ENCODE peak calls at places on chromosomes 11 and 22, in four cellular contexts. One of them, this sample, is unnamed.

GRCh38 chr11:45332486-45332934 is 46.4 kb upstream of the SYT13 start:
- DNase-seq in endodermal cell: peak
- DNase-seq in OCI-LY7: peak
- DNase-seq in brain microvascular endothelial cell: peak
- DNase-seq in this sample: peak

GRCh38 chr22:20782601-20783299 is 8.8 kb downstream of the SERPIND1 start:
- DNase-seq in endodermal cell: no peak
- DNase-seq in OCI-LY7: no peak
- DNase-seq in brain microvascular endothelial cell: no peak
- DNase-seq in this sample: no peak

GRCh38 chr11:68369756-68370155 is 57.4 kb downstream of the LRP5 start:
- DNase-seq in endodermal cell: no peak
- DNase-seq in OCI-LY7: no peak
- DNase-seq in brain microvascular endothelial cell: no peak
- DNase-seq in this sample: no peak

GRCh38 chr11:77658213-77659013 is 20.8 kb upstream of the CLNS1A start:
- DNase-seq in endodermal cell: no peak
- DNase-seq in OCI-LY7: no peak
- DNase-seq in brain microvascular endothelial cell: no peak
- DNase-seq in this sample: no peak

GRCh38 chr11:65163684-65164083 is 6.3 kb upstream of the SPDYC start:
- DNase-seq in endodermal cell: no peak
- DNase-seq in OCI-LY7: no peak
- DNase-seq in brain microvascular endothelial cell: no peak
- DNase-seq in this sample: no peak

GRCh38 chr11:62665630-62666258 is 632 bp downstream of the CSKMT start:
- DNase-seq in endodermal cell: peak
- DNase-seq in OCI-LY7: peak
- DNase-seq in brain microvascular endothelial cell: peak
- DNase-seq in this sample: peak

GRCh38 chr11:18721576-18722292 is 4.3 kb downstream of the IGSF22 start:
- DNase-seq in endodermal cell: peak
- DNase-seq in OCI-LY7: peak
- DNase-seq in brain microvascular endothelial cell: peak
- DNase-seq in this sample: peak

GRCh38 chr11:36077886-36078685 is 134.2 kb downstream of the LDLRAD3 start:
- DNase-seq in endodermal cell: no peak
- DNase-seq in OCI-LY7: no peak
- DNase-seq in brain microvascular endothelial cell: no peak
- DNase-seq in this sample: no peak

DNA sequence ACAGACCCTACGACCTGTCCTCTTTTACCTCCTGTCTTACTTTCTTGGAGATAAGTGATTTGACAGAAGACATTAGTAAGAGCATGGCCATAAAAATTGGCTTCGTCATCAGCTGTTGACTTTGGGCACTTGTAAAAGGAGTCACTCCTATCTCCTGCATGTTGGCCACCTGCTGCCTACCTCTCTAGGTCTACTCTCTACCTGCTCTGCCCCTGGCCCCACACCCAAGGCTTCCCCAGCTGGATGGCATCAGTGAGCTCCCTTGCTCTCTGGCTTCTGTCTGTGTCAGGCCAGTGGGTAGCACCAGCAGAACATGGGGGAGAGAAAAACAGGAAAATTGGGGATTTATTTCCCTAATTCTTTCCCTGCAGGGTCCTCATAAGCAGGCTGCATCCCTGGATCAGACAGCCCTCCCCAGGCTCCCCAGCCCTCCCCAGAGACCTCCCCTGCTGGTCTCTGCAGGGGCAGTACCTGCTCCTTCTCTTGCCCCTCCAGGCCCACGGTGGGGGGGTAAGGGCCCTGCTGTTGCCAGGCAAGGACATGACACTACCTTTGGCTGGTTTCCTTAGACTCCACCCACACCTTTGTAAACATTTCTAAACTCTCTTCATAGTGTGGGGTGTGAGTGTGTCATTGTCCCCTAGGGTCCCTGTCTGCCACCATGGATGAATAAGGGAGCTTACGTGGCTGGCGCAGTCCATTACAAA is 157.0 kb upstream of the NECTIN1 start:
- DNase-seq in endodermal cell: no peak
- DNase-seq in OCI-LY7: no peak
- DNase-seq in brain microvascular endothelial cell: no peak
- DNase-seq in this sample: no peak
- TF ChIP-seq CTCF in endodermal cell: no peak
- TF ChIP-seq CTCF in OCI-LY7: no peak
- TF ChIP-seq CTCF in brain microvascular endothelial cell: no peak
- TF ChIP-seq CTCF in this sample: no peak

GRCh38 chr22:38469306-38469781 is 1.4 kb downstream of the KDELR3 start:
- DNase-seq in endodermal cell: no peak
- DNase-seq in OCI-LY7: no peak
- DNase-seq in brain microvascular endothelial cell: no peak
- DNase-seq in this sample: no peak
- H3K27ac ChIP-seq in endodermal cell: no peak
- H3K27ac ChIP-seq in OCI-LY7: no peak
- H3K27ac ChIP-seq in brain microvascular endothelial cell: no peak
- H3K27ac ChIP-seq in this sample: peak

GRCh38 chr11:85913486-85913885 is 58.3 kb downstream of the CCDC83 start:
- DNase-seq in endodermal cell: no peak
- DNase-seq in OCI-LY7: no peak
- DNase-seq in brain microvascular endothelial cell: no peak
- DNase-seq in this sample: no peak
- TF ChIP-seq CTCF in endodermal cell: no peak
- TF ChIP-seq CTCF in OCI-LY7: no peak
- TF ChIP-seq CTCF in brain microvascular endothelial cell: no peak
- TF ChIP-seq CTCF in this sample: no peak

GRCh38 chr11:94675239-94675638 is 92.9 kb upstream of the AMOTL1 start:
- DNase-seq in endodermal cell: no peak
- DNase-seq in OCI-LY7: no peak
- DNase-seq in brain microvascular endothelial cell: no peak
- DNase-seq in this sample: peak

GRCh38 chr11:94676769-94677168 is 91.4 kb upstream of the AMOTL1 start:
- DNase-seq in endodermal cell: no peak
- DNase-seq in OCI-LY7: no peak
- DNase-seq in brain microvascular endothelial cell: no peak
- DNase-seq in this sample: no peak

GRCh38 chr11:94673353-94673752 is 94.8 kb upstream of the AMOTL1 start:
- DNase-seq in endodermal cell: no peak
- DNase-seq in OCI-LY7: no peak
- DNase-seq in brain microvascular endothelial cell: no peak
- DNase-seq in this sample: no peak

GRCh38 chr11:94674005-94674491 is 94.1 kb upstream of the AMOTL1 start:
- DNase-seq in endodermal cell: no peak
- DNase-seq in OCI-LY7: no peak
- DNase-seq in brain microvascular endothelial cell: no peak
- DNase-seq in this sample: peak

GRCh38 chr11:94675788-94676187 is 92.4 kb upstream of the AMOTL1 start:
- DNase-seq in endodermal cell: no peak
- DNase-seq in OCI-LY7: no peak
- DNase-seq in brain microvascular endothelial cell: no peak
- DNase-seq in this sample: no peak
- H3K27ac ChIP-seq in endodermal cell: no peak
- H3K27ac ChIP-seq in OCI-LY7: no peak
- H3K27ac ChIP-seq in brain microvascular endothelial cell: no peak
- H3K27ac ChIP-seq in this sample: no peak

GRCh38 chr11:64015510-64015909 is 20.2 kb upstream of the FLRT1 start:
- DNase-seq in endodermal cell: no peak
- DNase-seq in OCI-LY7: no peak
- DNase-seq in brain microvascular endothelial cell: no peak
- DNase-seq in this sample: no peak

GRCh38 chr11:64015935-64016468 is 19.7 kb upstream of the FLRT1 start:
- DNase-seq in endodermal cell: no peak
- DNase-seq in OCI-LY7: no peak
- DNase-seq in brain microvascular endothelial cell: no peak
- DNase-seq in this sample: no peak

GRCh38 chr11:64016512-64016911 is 19.2 kb upstream of the FLRT1 start:
- DNase-seq in endodermal cell: no peak
- DNase-seq in OCI-LY7: no peak
- DNase-seq in brain microvascular endothelial cell: no peak
- DNase-seq in this sample: no peak

GRCh38 chr11:64013141-64013896 is 22.4 kb upstream of the FLRT1 start:
- DNase-seq in endodermal cell: no peak
- DNase-seq in OCI-LY7: no peak
- DNase-seq in brain microvascular endothelial cell: no peak
- DNase-seq in this sample: no peak

DNA sequence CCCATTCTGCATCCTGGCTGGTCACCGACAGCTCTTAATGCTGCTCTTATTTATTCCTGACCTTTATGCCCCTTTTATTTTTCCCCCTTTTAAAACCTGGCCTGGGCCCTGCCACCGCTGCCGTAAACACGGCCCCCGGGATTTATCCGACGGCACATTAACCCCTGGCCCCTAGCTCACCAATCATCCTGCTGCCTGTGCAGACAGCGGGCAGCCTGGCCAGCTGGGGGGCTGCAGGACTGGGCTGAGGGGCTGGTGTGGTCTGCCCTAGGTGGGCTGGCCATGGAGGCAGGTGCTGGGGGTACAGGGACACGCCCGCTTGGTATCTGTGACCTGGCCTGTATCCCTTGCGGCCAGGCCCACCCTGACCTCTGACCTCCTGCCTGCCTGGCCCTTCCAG is 21.4 kb upstream of the FLRT1 start:
- DNase-seq in endodermal cell: no peak
- DNase-seq in OCI-LY7: no peak
- DNase-seq in brain microvascular endothelial cell: no peak
- DNase-seq in this sample: no peak
- TF ChIP-seq CTCF in endodermal cell: no peak
- TF ChIP-seq CTCF in OCI-LY7: no peak
- TF ChIP-seq CTCF in brain microvascular endothelial cell: no peak
- TF ChIP-seq CTCF in this sample: no peak

GRCh38 chr11:73528420-73528819 is 69.5 kb downstream of the FAM168A start:
- DNase-seq in endodermal cell: peak
- DNase-seq in OCI-LY7: no peak
- DNase-seq in brain microvascular endothelial cell: no peak
- DNase-seq in this sample: no peak

GRCh38 chr11:73530109-73530508 is 67.8 kb downstream of the FAM168A start:
- DNase-seq in endodermal cell: peak
- DNase-seq in OCI-LY7: peak
- DNase-seq in brain microvascular endothelial cell: no peak
- DNase-seq in this sample: no peak

GRCh38 chr11:73528013-73528412 is 69.9 kb downstream of the FAM168A start:
- DNase-seq in endodermal cell: no peak
- DNase-seq in OCI-LY7: no peak
- DNase-seq in brain microvascular endothelial cell: no peak
- DNase-seq in this sample: no peak

GRCh38 chr11:73531386-73531785 is 66.5 kb downstream of the FAM168A start:
- DNase-seq in endodermal cell: no peak
- DNase-seq in OCI-LY7: no peak
- DNase-seq in brain microvascular endothelial cell: no peak
- DNase-seq in this sample: no peak

GRCh38 chr11:73528877-73529530 is 68.9 kb downstream of the FAM168A start:
- DNase-seq in endodermal cell: peak
- DNase-seq in OCI-LY7: no peak
- DNase-seq in brain microvascular endothelial cell: no peak
- DNase-seq in this sample: no peak
- H3K27ac ChIP-seq in endodermal cell: no peak
- H3K27ac ChIP-seq in OCI-LY7: no peak
- H3K27ac ChIP-seq in brain microvascular endothelial cell: no peak
- H3K27ac ChIP-seq in this sample: no peak

GRCh38 chr11:121767433-121767832 is 314.7 kb upstream of the SORL1-AS1 start:
- DNase-seq in endodermal cell: no peak
- DNase-seq in OCI-LY7: no peak
- DNase-seq in brain microvascular endothelial cell: no peak
- DNase-seq in this sample: no peak

GRCh38 chr11:121763526-121763925 is 310.8 kb upstream of the SORL1-AS1 start:
- DNase-seq in endodermal cell: no peak
- DNase-seq in OCI-LY7: peak
- DNase-seq in brain microvascular endothelial cell: no peak
- DNase-seq in this sample: no peak

GRCh38 chr11:121761171-121761570 is 308.4 kb upstream of the SORL1-AS1 start:
- DNase-seq in endodermal cell: no peak
- DNase-seq in OCI-LY7: no peak
- DNase-seq in brain microvascular endothelial cell: no peak
- DNase-seq in this sample: no peak

GRCh38 chr11:121766138-121766537 is 313.4 kb upstream of the SORL1-AS1 start:
- DNase-seq in endodermal cell: no peak
- DNase-seq in OCI-LY7: no peak
- DNase-seq in brain microvascular endothelial cell: no peak
- DNase-seq in this sample: no peak

GRCh38 chr11:121762820-121763219 is 310.1 kb upstream of the SORL1-AS1 start:
- DNase-seq in endodermal cell: peak
- DNase-seq in OCI-LY7: peak
- DNase-seq in brain microvascular endothelial cell: peak
- DNase-seq in this sample: peak
- TF ChIP-seq CTCF in endodermal cell: peak
- TF ChIP-seq CTCF in OCI-LY7: no peak
- TF ChIP-seq CTCF in brain microvascular endothelial cell: peak
- TF ChIP-seq CTCF in this sample: no peak

DNA sequence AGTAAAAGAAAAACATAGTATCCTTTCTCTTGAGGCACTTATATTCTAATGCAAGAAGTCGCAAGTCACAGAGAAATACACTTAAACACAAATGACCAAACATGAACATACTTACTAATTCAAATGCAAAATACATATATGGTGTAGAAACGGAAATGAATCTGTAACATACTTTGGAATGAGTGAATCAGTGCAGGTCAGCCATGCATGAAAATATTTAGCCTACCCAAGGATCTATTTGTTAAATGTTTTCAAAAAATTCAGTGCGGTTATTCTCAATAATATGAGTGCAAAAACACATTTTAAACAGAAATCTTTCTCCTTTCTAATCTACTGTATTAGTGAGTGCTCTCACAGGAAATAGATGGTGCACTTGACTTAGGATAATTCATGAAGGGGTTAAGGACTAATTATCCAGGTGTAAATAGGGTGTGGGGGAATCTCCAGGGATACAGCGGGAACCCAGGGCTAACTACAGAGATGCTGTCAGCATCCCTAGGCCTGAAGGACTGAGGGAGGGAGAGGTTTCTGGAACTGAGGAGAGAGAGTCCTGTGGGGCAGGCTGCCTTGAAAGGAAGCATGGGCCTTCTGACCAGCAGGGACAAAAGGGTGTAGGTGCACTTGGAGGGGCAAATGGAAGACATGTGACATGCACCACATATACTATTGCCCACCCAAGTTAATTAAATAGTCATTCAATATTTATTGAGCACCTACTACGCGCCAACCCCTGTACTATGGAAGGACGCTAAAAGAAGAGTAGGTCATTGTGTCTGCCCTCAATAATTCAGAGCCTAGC is 139.2 kb downstream of the MAML2 start:
- DNase-seq in endodermal cell: peak
- DNase-seq in OCI-LY7: no peak
- DNase-seq in brain microvascular endothelial cell: no peak
- DNase-seq in this sample: no peak
- H3K27ac ChIP-seq in endodermal cell: no peak
- H3K27ac ChIP-seq in OCI-LY7: no peak
- H3K27ac ChIP-seq in brain microvascular endothelial cell: no peak
- H3K27ac ChIP-seq in this sample: no peak